ENCODE peak calls at places on chromosomes 5 and 9, in seven cellular contexts. J is AG09309, N is GM20000, X is PC-3, Y is GM06990, F is foreskin fibroblast, K is HL-60. Q is an unnamed sample.

GRCh38 chr5:150510460-150511263 is 2.7 kb downstream of the NDST1 start:
- DNase-seq in J (no peak), N (no peak), X (no peak), Y (no peak), F (peak), K (no peak), Q (no peak)

GRCh38 chr5:125700380-125700856 is 722.8 kb upstream of the GRAMD2B start:
- DNase-seq in J (no peak), N (no peak), X (peak), Y (no peak), F (peak), K (no peak), Q (no peak)

GRCh38 chr5:142342128-142342981 is 17.5 kb upstream of the SPRY4 start:
- DNase-seq in J (no peak), N (no peak), X (peak), Y (no peak), F (peak), K (no peak), Q (no peak)

GRCh38 chr9:129310666-129311350 is 132.7 kb upstream of the IER5L start:
- DNase-seq in J (no peak), N (no peak), X (no peak), Y (no peak), F (peak), K (no peak), Q (no peak)

GRCh38 chr5:16808021-16808420 is 128.1 kb downstream of the MYO10 start:
- DNase-seq in J (no peak), N (no peak), X (no peak), Y (no peak), F (no peak), K (no peak), Q (no peak)

GRCh38 chr9:135087489-135087791 is at the start of gene OLFM1:
- DNase-seq in J (no peak), N (peak), X (peak), Y (no peak), F (peak), K (no peak), Q (peak)

GRCh38 chr5:87430863-87431262 is 18.1 kb upstream of the CCNH start:
- DNase-seq in J (no peak), N (no peak), X (no peak), Y (no peak), F (no peak), K (no peak), Q (no peak)

GRCh38 chr5:149816661-149817060 is 86.6 kb downstream of the PPARGC1B start:
- DNase-seq in J (no peak), N (no peak), X (no peak), Y (no peak), F (no peak), K (no peak), Q (no peak)

GRCh38 chr5:61567337-61567736 is 235.3 kb downstream of the ZSWIM6 start:
- DNase-seq in J (no peak), N (no peak), X (no peak), Y (no peak), F (no peak), K (no peak), Q (no peak)
- TF ChIP-seq CTCF in J (no peak), N (no peak), X (no peak), Y (no peak), F (no peak), K (no peak), Q (no peak)

GRCh38 chr5:41924872-41925554 is at the start of gene FBXO4:
- DNase-seq in J (peak), N (peak), X (peak), Y (peak), F (peak), K (peak), Q (peak)
- TF ChIP-seq CTCF in J (peak), N (peak), X (peak), Y (peak), F (peak), K (peak), Q (no peak)

GRCh38 chr9:101478444-101478843 is 42.9 kb upstream of the ALDOB start:
- DNase-seq in J (no peak), N (no peak), X (no peak), Y (no peak), F (no peak), K (no peak), Q (no peak)
- TF ChIP-seq CTCF in J (peak), N (no peak), X (no peak), Y (no peak), F (no peak), K (no peak), Q (no peak)

DNA sequence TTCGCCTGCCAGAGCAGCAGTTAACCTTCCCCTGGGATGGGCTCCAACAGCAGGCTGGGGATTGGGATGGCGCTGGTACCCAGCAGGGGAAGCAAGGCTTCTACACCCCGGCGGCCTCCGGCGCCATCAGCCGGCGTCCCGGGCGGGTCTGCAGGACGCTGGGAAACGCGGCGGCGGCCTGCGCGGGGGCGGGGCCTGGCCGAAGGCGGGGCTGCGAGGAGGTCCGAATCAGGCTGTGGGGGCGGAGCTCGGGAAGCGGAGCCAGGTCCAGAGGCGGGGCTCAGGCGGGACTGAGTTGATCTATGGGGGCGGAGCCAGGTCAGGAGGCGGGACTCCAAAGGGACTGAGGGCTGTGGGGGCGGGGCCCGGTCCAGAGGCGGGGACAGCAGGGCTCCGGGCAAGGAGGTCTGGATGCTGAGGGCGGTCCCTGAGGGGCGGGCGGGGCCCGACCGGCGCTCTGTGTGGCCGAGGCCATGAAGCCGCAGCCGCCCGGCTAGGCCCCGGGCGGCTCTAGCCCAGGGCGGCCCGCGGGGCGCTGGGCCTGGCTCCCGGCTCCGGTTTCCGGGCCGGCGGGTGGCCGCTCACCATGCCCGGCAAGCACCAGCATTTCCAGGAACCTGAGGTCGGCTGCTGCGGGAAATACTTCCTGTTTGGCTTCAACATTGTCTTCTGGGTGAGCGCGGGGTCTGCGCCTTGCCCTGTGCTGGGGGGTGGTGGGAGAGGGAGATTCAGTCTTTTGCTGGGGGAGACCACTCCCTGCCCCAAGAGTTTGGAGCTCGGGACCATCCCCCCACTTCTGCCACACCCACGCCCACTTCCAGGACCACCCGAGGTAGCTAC is at the start of gene TSPAN17:
- DNase-seq in J (peak), N (peak), X (peak), Y (peak), F (peak), K (peak), Q (peak)
- TF ChIP-seq CTCF in J (peak), N (peak), X (peak), Y (peak), F (peak), K (no peak), Q (no peak)

GRCh38 chr5:311963-312362 is 9.6 kb upstream of the AHRR start:
- DNase-seq in J (no peak), N (no peak), X (no peak), Y (no peak), F (no peak), K (no peak), Q (no peak)
- TF ChIP-seq CTCF in J (no peak), N (no peak), X (no peak), Y (no peak), F (no peak), K (no peak), Q (no peak)

GRCh38 chr5:55176176-55176818 is 3.3 kb upstream of the CDC20B start:
- DNase-seq in J (no peak), N (peak), X (peak), Y (no peak), F (peak), K (no peak), Q (no peak)
- TF ChIP-seq CTCF in J (peak), N (no peak), X (no peak), Y (no peak), F (no peak), K (no peak), Q (no peak)

GRCh38 chr5:58215364-58215763 is 244.5 kb downstream of the PLK2 start:
- DNase-seq in J (no peak), N (no peak), X (no peak), Y (no peak), F (no peak), K (no peak), Q (no peak)
- TF ChIP-seq CTCF in J (no peak), N (no peak), X (no peak), Y (no peak), F (no peak), K (no peak), Q (no peak)

DNA sequence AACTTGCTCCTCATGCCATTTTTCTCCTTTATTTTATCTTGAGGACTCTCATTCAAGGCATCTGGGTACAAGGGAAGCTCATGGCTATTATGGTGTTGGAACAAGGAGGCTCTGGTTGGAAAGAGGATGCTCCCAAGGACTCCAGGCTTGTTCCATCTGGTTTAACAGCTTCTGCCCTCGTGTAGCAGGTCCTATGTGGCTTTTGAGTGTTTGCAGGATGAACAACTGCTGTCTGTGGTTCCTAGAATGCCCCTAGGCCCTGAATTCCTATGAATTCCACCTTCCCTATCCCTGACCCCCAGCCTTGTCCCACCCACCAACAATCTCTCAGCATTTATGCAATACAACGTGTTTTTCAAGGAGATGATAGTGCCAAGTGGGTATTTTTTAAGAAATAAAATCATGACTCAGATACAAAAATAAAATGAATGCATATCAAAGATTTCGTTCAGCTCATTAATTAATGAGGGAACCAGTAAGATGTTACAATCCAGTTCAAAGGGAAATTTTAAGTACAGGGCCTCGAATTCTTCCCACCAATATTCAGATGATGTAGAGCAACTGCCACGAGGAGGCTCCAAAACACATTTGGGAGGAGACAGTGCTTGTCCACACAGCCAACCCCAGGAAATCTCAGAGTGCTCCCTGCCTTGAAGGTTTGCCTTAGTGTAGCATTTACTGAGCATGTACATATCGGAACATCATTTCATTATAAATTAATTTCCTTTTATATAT is 182.0 kb downstream of the MUSK start:
- DNase-seq in J (no peak), N (no peak), X (peak), Y (no peak), F (no peak), K (no peak), Q (no peak)
- TF ChIP-seq CTCF in J (no peak), N (no peak), X (no peak), Y (no peak), F (no peak), K (no peak), Q (no peak)

Q was measured in omental fat pad.